ENCODE peak calls at places on chromosomes 6 and 20, in six cellular contexts. One of them, this sample, is unnamed.

GRCh38 chr6:91653324-91653723 is 1066.5 kb upstream of the MAP3K7 start:
- DNase-seq in hypothalamus: no peak
- DNase-seq in epithelial cell of proximal tubule: no peak
- DNase-seq in stimulated activated naive CD4-positive, alpha-beta T cell: no peak
- DNase-seq in lung: no peak
- DNase-seq in RWPE1: no peak
- DNase-seq in this sample: no peak

GRCh38 chr20:10635476-10636208 is 38.2 kb downstream of the JAG1 start:
- DNase-seq in epithelial cell of proximal tubule: no peak
- DNase-seq in lung: no peak
- DNase-seq in stimulated activated naive CD4-positive, alpha-beta T cell: no peak
- DNase-seq in RWPE1: no peak
- DNase-seq in hypothalamus: no peak
- DNase-seq in this sample: no peak

GRCh38 chr6:42045538-42046460 is 4.5 kb upstream of the TAF8 start:
- DNase-seq in RWPE1: peak; percentile 89
- DNase-seq in stimulated activated naive CD4-positive, alpha-beta T cell: peak; percentile 94
- DNase-seq in epithelial cell of proximal tubule: peak; percentile 48
- DNase-seq in hypothalamus: peak; percentile 27
- DNase-seq in lung: peak; percentile 96
- DNase-seq in this sample: peak; percentile 98

GRCh38 chr20:51446656-51447055 is 95.9 kb downstream of the NFATC2 start:
- DNase-seq in stimulated activated naive CD4-positive, alpha-beta T cell: no peak
- DNase-seq in RWPE1: peak; percentile 93
- DNase-seq in hypothalamus: no peak
- DNase-seq in lung: peak; percentile 38
- DNase-seq in epithelial cell of proximal tubule: peak; percentile 55
- DNase-seq in this sample: peak; percentile 76

GRCh38 chr20:4320284-4320683 is 304.9 kb upstream of the RNF24 start:
- DNase-seq in lung: peak; percentile 39
- DNase-seq in stimulated activated naive CD4-positive, alpha-beta T cell: no peak
- DNase-seq in RWPE1: no peak
- DNase-seq in hypothalamus: no peak
- DNase-seq in epithelial cell of proximal tubule: no peak
- DNase-seq in this sample: no peak

GRCh38 chr20:3940905-3941304 is 51.7 kb downstream of the PANK2 start:
- DNase-seq in stimulated activated naive CD4-positive, alpha-beta T cell: no peak
- DNase-seq in epithelial cell of proximal tubule: no peak
- DNase-seq in hypothalamus: no peak
- DNase-seq in lung: no peak
- DNase-seq in RWPE1: no peak
- DNase-seq in this sample: no peak

GRCh38 chr6:170030284-170031095 is 260.4 kb downstream of the DLL1 start:
- DNase-seq in hypothalamus: no peak
- DNase-seq in stimulated activated naive CD4-positive, alpha-beta T cell: no peak
- DNase-seq in RWPE1: no peak
- DNase-seq in lung: no peak
- DNase-seq in epithelial cell of proximal tubule: no peak
- DNase-seq in this sample: no peak

GRCh38 chr6:41599836-41600445 is 38.3 kb upstream of the MDFI start:
- DNase-seq in stimulated activated naive CD4-positive, alpha-beta T cell: no peak
- DNase-seq in lung: no peak
- DNase-seq in epithelial cell of proximal tubule: no peak
- DNase-seq in RWPE1: no peak
- DNase-seq in hypothalamus: no peak
- DNase-seq in this sample: no peak

GRCh38 chr6:43938178-43939101 is 168.4 kb downstream of the VEGFA start:
- DNase-seq in lung: no peak
- DNase-seq in epithelial cell of proximal tubule: no peak
- DNase-seq in hypothalamus: no peak
- DNase-seq in stimulated activated naive CD4-positive, alpha-beta T cell: no peak
- DNase-seq in RWPE1: no peak
- DNase-seq in this sample: no peak

GRCh38 chr6:158066161-158066781 is 84.6 kb downstream of the SYNJ2 start:
- DNase-seq in lung: no peak
- DNase-seq in hypothalamus: no peak
- DNase-seq in RWPE1: no peak
- DNase-seq in epithelial cell of proximal tubule: no peak
- DNase-seq in stimulated activated naive CD4-positive, alpha-beta T cell: no peak
- DNase-seq in this sample: no peak

GRCh38 chr20:12053348-12053747 is 135.7 kb downstream of the BTBD3 start:
- DNase-seq in stimulated activated naive CD4-positive, alpha-beta T cell: no peak
- DNase-seq in RWPE1: peak; percentile 57
- DNase-seq in lung: no peak
- DNase-seq in epithelial cell of proximal tubule: no peak
- DNase-seq in hypothalamus: no peak
- DNase-seq in this sample: peak; percentile 64

GRCh38 chr6:151242420-151242841 is 2.7 kb downstream of the AKAP12 start:
- DNase-seq in stimulated activated naive CD4-positive, alpha-beta T cell: no peak
- DNase-seq in hypothalamus: no peak
- DNase-seq in lung: no peak
- DNase-seq in epithelial cell of proximal tubule: no peak
- DNase-seq in RWPE1: no peak
- DNase-seq in this sample: no peak

GRCh38 chr6:169320013-169320412 is 66.4 kb upstream of the THBS2 start:
- DNase-seq in hypothalamus: no peak
- DNase-seq in RWPE1: no peak
- DNase-seq in epithelial cell of proximal tubule: no peak
- DNase-seq in lung: no peak
- DNase-seq in stimulated activated naive CD4-positive, alpha-beta T cell: no peak
- DNase-seq in this sample: no peak

GRCh38 chr20:48711696-48712464 is 115.9 kb downstream of the PREX1 start:
- DNase-seq in RWPE1: no peak
- DNase-seq in lung: no peak
- DNase-seq in epithelial cell of proximal tubule: no peak
- DNase-seq in hypothalamus: no peak
- DNase-seq in stimulated activated naive CD4-positive, alpha-beta T cell: no peak
- DNase-seq in this sample: no peak

GRCh38 chr6:40474937-40475336 is 112.2 kb downstream of the LRFN2 start:
- DNase-seq in hypothalamus: no peak
- DNase-seq in epithelial cell of proximal tubule: no peak
- DNase-seq in lung: no peak
- DNase-seq in RWPE1: no peak
- DNase-seq in stimulated activated naive CD4-positive, alpha-beta T cell: no peak
- DNase-seq in this sample: no peak

GRCh38 chr20:36573798-36574277 is 441 bp downstream of the TGIF2 start:
- DNase-seq in epithelial cell of proximal tubule: no peak
- DNase-seq in stimulated activated naive CD4-positive, alpha-beta T cell: peak; percentile 64
- DNase-seq in RWPE1: no peak
- DNase-seq in hypothalamus: peak; percentile 14
- DNase-seq in lung: peak; percentile 31
- DNase-seq in this sample: no peak

GRCh38 chr6:149723771-149724417 is 6.0 kb upstream of the LATS1 start:
- DNase-seq in hypothalamus: peak; percentile 13
- DNase-seq in RWPE1: peak; percentile 76
- DNase-seq in epithelial cell of proximal tubule: peak; percentile 66
- DNase-seq in lung: no peak
- DNase-seq in stimulated activated naive CD4-positive, alpha-beta T cell: peak; percentile 31
- DNase-seq in this sample: peak; percentile 87

GRCh38 chr6:86723729-86724128 is 213.6 kb upstream of the HTR1E start:
- DNase-seq in hypothalamus: no peak
- DNase-seq in RWPE1: peak; percentile 4
- DNase-seq in epithelial cell of proximal tubule: no peak
- DNase-seq in lung: no peak
- DNase-seq in stimulated activated naive CD4-positive, alpha-beta T cell: no peak
- DNase-seq in this sample: peak; percentile 11

GRCh38 chr6:9532621-9533557 is 882.0 kb downstream of the TFAP2A start:
- DNase-seq in epithelial cell of proximal tubule: no peak
- DNase-seq in RWPE1: no peak
- DNase-seq in lung: no peak
- DNase-seq in stimulated activated naive CD4-positive, alpha-beta T cell: no peak
- DNase-seq in hypothalamus: no peak
- DNase-seq in this sample: peak; percentile 79

GRCh38 chr6:1491025-1491424 is 101.6 kb downstream of the FOXF2 start:
- DNase-seq in stimulated activated naive CD4-positive, alpha-beta T cell: no peak
- DNase-seq in lung: no peak
- DNase-seq in RWPE1: no peak
- DNase-seq in hypothalamus: no peak
- DNase-seq in epithelial cell of proximal tubule: no peak
- DNase-seq in this sample: no peak

GRCh38 chr6:170459451-170459850 is 93.7 kb downstream of the PSMB1 start:
- DNase-seq in RWPE1: no peak
- DNase-seq in epithelial cell of proximal tubule: no peak
- DNase-seq in lung: no peak
- DNase-seq in stimulated activated naive CD4-positive, alpha-beta T cell: no peak
- DNase-seq in hypothalamus: no peak
- DNase-seq in this sample: peak; percentile 22

GRCh38 chr6:1499798-1500197 is 109.9 kb upstream of the FOXC1 start:
- DNase-seq in epithelial cell of proximal tubule: no peak
- DNase-seq in hypothalamus: no peak
- DNase-seq in RWPE1: no peak
- DNase-seq in lung: no peak
- DNase-seq in stimulated activated naive CD4-positive, alpha-beta T cell: no peak
- DNase-seq in this sample: no peak

GRCh38 chr6:89508755-89509563 is 76.0 kb downstream of the ANKRD6 start:
- DNase-seq in stimulated activated naive CD4-positive, alpha-beta T cell: no peak
- DNase-seq in lung: peak; percentile 52
- DNase-seq in RWPE1: no peak
- DNase-seq in hypothalamus: no peak
- DNase-seq in epithelial cell of proximal tubule: no peak
- DNase-seq in this sample: no peak

GRCh38 chr6:31901415-31901952 is 402 bp downstream of the ZBTB12 start:
- DNase-seq in stimulated activated naive CD4-positive, alpha-beta T cell: peak; percentile 87
- DNase-seq in RWPE1: peak; percentile 48
- DNase-seq in hypothalamus: peak; percentile 70
- DNase-seq in lung: peak; percentile 49
- DNase-seq in epithelial cell of proximal tubule: no peak
- DNase-seq in this sample: peak; percentile 33

GRCh38 chr6:53956068-53956711 is 155.1 kb upstream of the MLIP start:
- DNase-seq in epithelial cell of proximal tubule: no peak
- DNase-seq in lung: peak; percentile 72
- DNase-seq in hypothalamus: peak; percentile 54
- DNase-seq in stimulated activated naive CD4-positive, alpha-beta T cell: no peak
- DNase-seq in RWPE1: peak; percentile 70
- DNase-seq in this sample: peak; percentile 70

GRCh38 chr6:37538107-37538506 is 38.4 kb upstream of the CCDC167 start:
- DNase-seq in stimulated activated naive CD4-positive, alpha-beta T cell: no peak
- DNase-seq in epithelial cell of proximal tubule: no peak
- DNase-seq in RWPE1: peak; percentile 54
- DNase-seq in lung: no peak
- DNase-seq in hypothalamus: no peak
- DNase-seq in this sample: peak; percentile 63

GRCh38 chr6:82711992-82712788 is 348.6 kb downstream of the TPBG start:
- DNase-seq in RWPE1: no peak
- DNase-seq in hypothalamus: no peak
- DNase-seq in epithelial cell of proximal tubule: peak; percentile 64
- DNase-seq in stimulated activated naive CD4-positive, alpha-beta T cell: no peak
- DNase-seq in lung: no peak
- DNase-seq in this sample: peak; percentile 8

GRCh38 chr20:63835031-63835858 is 4.2 kb upstream of the ZBTB46 start:
- DNase-seq in lung: peak; percentile 92
- DNase-seq in epithelial cell of proximal tubule: peak; percentile 49
- DNase-seq in stimulated activated naive CD4-positive, alpha-beta T cell: no peak
- DNase-seq in hypothalamus: no peak
- DNase-seq in RWPE1: peak; percentile 99
- DNase-seq in this sample: peak; percentile 97